ENCODE peak calls at places on chromosomes 1 and 21, in four cellular contexts. W is cardiac muscle cell, N is IMR-90, Z is spleen. A is an unnamed sample.

GRCh38 chr1:94209425-94209824 is 28.0 kb downstream of the ARHGAP29 start:
- DNase-seq in W (peak), N (peak), Z (no peak), A (no peak)

GRCh38 chr1:2778220-2778592 is 23.3 kb downstream of the TTC34 start:
- DNase-seq in W (no peak), N (no peak), Z (peak), A (no peak)

GRCh38 chr1:150696995-150697927 is at the start of gene GOLPH3L:
- DNase-seq in W (peak), N (peak), Z (peak), A (peak)

GRCh38 chr1:185654199-185654951 is 79.8 kb upstream of the HMCN1 start:
- DNase-seq in W (peak), N (peak), Z (no peak), A (no peak)

GRCh38 chr1:94799201-94799600 is 21.0 kb upstream of the SLC44A3 start:
- DNase-seq in W (no peak), N (peak), Z (no peak), A (no peak)

GRCh38 chr1:186689907-186690306 is 9.7 kb upstream of the PTGS2 start:
- DNase-seq in W (no peak), N (no peak), Z (no peak), A (no peak)

GRCh38 chr1:24964811-24965570 is 34.9 kb upstream of the RUNX3 start:
- DNase-seq in W (no peak), N (peak), Z (peak), A (peak)

GRCh38 chr1:229360417-229360816 is 17.6 kb upstream of the CCSAP start:
- DNase-seq in W (no peak), N (no peak), Z (no peak), A (no peak)

GRCh38 chr1:235990376-235990795 is 74.5 kb downstream of the NID1 start:
- DNase-seq in W (peak), N (peak), Z (no peak), A (no peak)

GRCh38 chr21:34938079-34938764 is 110.9 kb downstream of the RUNX1 start:
- DNase-seq in W (peak), N (peak), Z (no peak), A (peak)

GRCh38 chr1:118921994-118922393 is 66.1 kb downstream of the TBX15 start:
- DNase-seq in W (no peak), N (no peak), Z (no peak), A (no peak)

GRCh38 chr1:94481473-94481933 is 60.1 kb downstream of the F3 start:
- DNase-seq in W (peak), N (peak), Z (no peak), A (peak)

GRCh38 chr1:22959545-22960360 is 12.9 kb downstream of the LACTBL1 start:
- DNase-seq in W (no peak), N (no peak), Z (peak), A (no peak)

GRCh38 chr1:116711061-116711582 is 43.1 kb upstream of the CD2 start:
- DNase-seq in W (no peak), N (no peak), Z (no peak), A (no peak)

GRCh38 chr1:109497449-109498160 is 3.7 kb downstream of the CYB561D1 start:
- DNase-seq in W (no peak), N (no peak), Z (no peak), A (no peak)

GRCh38 chr1:19655718-19656080 is 9.0 kb upstream of the HTR6 start:
- DNase-seq in W (no peak), N (no peak), Z (no peak), A (no peak)

GRCh38 chr1:18234790-18235242 is 127.2 kb downstream of the IGSF21 start:
- DNase-seq in W (peak), N (peak), Z (no peak), A (no peak)

GRCh38 chr1:201542166-201543045 is 3.5 kb downstream of the NAV1 start:
- DNase-seq in W (peak), N (peak), Z (no peak), A (peak)

GRCh38 chr1:176795929-176796328 is 333.0 kb downstream of the PAPPA2 start:
- DNase-seq in W (no peak), N (no peak), Z (no peak), A (no peak)

GRCh38 chr21:37210017-37210593 is 57.0 kb downstream of the VPS26C start:
- DNase-seq in W (no peak), N (no peak), Z (no peak), A (no peak)

GRCh38 chr1:109877320-109877771 is 33.3 kb upstream of the CSF1 start:
- DNase-seq in W (peak), N (peak), Z (no peak), A (peak)

GRCh38 chr1:231091853-231092301 is 51.8 kb upstream of the FAM89A start:
- DNase-seq in W (peak), N (peak), Z (no peak), A (no peak)

GRCh38 chr1:100927276-100927675 is 31.4 kb downstream of the SLC30A7 start:
- DNase-seq in W (no peak), N (no peak), Z (no peak), A (no peak)

GRCh38 chr1:192601145-192602048 is 25.8 kb downstream of the RGS1 start:
- DNase-seq in W (no peak), N (peak), Z (no peak), A (no peak)

GRCh38 chr1:206890125-206890637 is 7.1 kb upstream of the IL24 start:
- DNase-seq in W (peak), N (peak), Z (no peak), A (no peak)

GRCh38 chr1:156476501-156477298 is 23.9 kb downstream of the MEF2D start:
- DNase-seq in W (peak), N (peak), Z (no peak), A (peak)

GRCh38 chr1:94298861-94299260 is 61.5 kb upstream of the ARHGAP29 start:
- DNase-seq in W (peak), N (no peak), Z (no peak), A (no peak)

GRCh38 chr1:5990913-5991783 is 1.1 kb downstream of the NPHP4 start:
- DNase-seq in W (peak), N (peak), Z (peak), A (peak)

GRCh38 chr1:115189814-115190541 is 100.7 kb upstream of the TSPAN2 start:
- DNase-seq in W (peak), N (peak), Z (no peak), A (peak)

GRCh38 chr1:119298687-119299086 is 69.9 kb upstream of the HAO2 start:
- DNase-seq in W (peak), N (peak), Z (no peak), A (peak)

GRCh38 chr1:206004821-206005220 is 1.6 kb upstream of the RAB7B start:
- DNase-seq in W (no peak), N (no peak), Z (no peak), A (no peak)

GRCh38 chr1:55185832-55186231 is 29.3 kb downstream of the USP24 start:
- DNase-seq in W (no peak), N (no peak), Z (no peak), A (no peak)

GRCh38 chr1:53584446-53585102 is 125.4 kb downstream of the DMRTB1 start:
- DNase-seq in W (no peak), N (no peak), Z (no peak), A (no peak)

GRCh38 chr1:167130782-167131520 is 37.1 kb downstream of the STYXL2 start:
- DNase-seq in W (no peak), N (no peak), Z (no peak), A (no peak)

GRCh38 chr1:157101196-157101595 is 1.6 kb upstream of the ETV3L start:
- DNase-seq in W (no peak), N (no peak), Z (peak), A (no peak)

GRCh38 chr1:184212649-184213314 is 161.3 kb downstream of the TSEN15 start:
- DNase-seq in W (peak), N (peak), Z (no peak), A (peak)

GRCh38 chr1:155272466-155273133 is 704 bp downstream of the CLK2 start:
- DNase-seq in W (peak), N (peak), Z (no peak), A (peak)

GRCh38 chr1:12035306-12035705 is 16.0 kb downstream of the MIIP start:
- DNase-seq in W (peak), N (no peak), Z (no peak), A (no peak)

GRCh38 chr21:30166171-30166570 is 434 bp downstream of the CLDN17 start:
- DNase-seq in W (no peak), N (no peak), Z (no peak), A (no peak)

GRCh38 chr21:30168086-30168485 is 1.5 kb upstream of the CLDN17 start:
- DNase-seq in W (no peak), N (no peak), Z (no peak), A (no peak)

GRCh38 chr21:30166705-30167104 is at the start of gene CLDN17:
- DNase-seq in W (no peak), N (no peak), Z (no peak), A (no peak)

GRCh38 chr21:30164796-30165195 is 1.8 kb downstream of the CLDN17 start:
- DNase-seq in W (no peak), N (no peak), Z (no peak), A (no peak)
- TF ChIP-seq CTCF in W (no peak), N (no peak), Z (no peak), A (no peak)

GRCh38 chr1:212236664-212237220 is 48.5 kb upstream of the PPP2R5A start:
- DNase-seq in W (no peak), N (no peak), Z (no peak), A (no peak)

GRCh38 chr1:212233321-212233720 is 51.9 kb upstream of the PPP2R5A start:
- DNase-seq in W (no peak), N (no peak), Z (no peak), A (no peak)

GRCh38 chr1:212235848-212236247 is 49.4 kb upstream of the PPP2R5A start:
- DNase-seq in W (no peak), N (no peak), Z (no peak), A (no peak)

GRCh38 chr1:212232020-212232570 is 53.1 kb upstream of the PPP2R5A start:
- DNase-seq in W (no peak), N (no peak), Z (no peak), A (no peak)

GRCh38 chr1:212234431-212235298 is 50.5 kb upstream of the PPP2R5A start:
- DNase-seq in W (peak), N (peak), Z (no peak), A (peak)
- H3K4me3 ChIP-seq in W (no peak), N (no peak), Z (no peak), A (no peak)

GRCh38 chr1:41799205-41799604 is 119.5 kb downstream of the HIVEP3 start:
- DNase-seq in W (no peak), N (no peak), Z (no peak), A (no peak)

GRCh38 chr1:41800237-41800902 is 118.4 kb downstream of the HIVEP3 start:
- DNase-seq in W (peak), N (no peak), Z (no peak), A (no peak)

GRCh38 chr1:41802532-41803501 is 115.9 kb downstream of the HIVEP3 start:
- DNase-seq in W (no peak), N (no peak), Z (peak), A (no peak)

GRCh38 chr1:41803656-41804055 is 115.1 kb downstream of the HIVEP3 start:
- DNase-seq in W (no peak), N (no peak), Z (no peak), A (no peak)

GRCh38 chr1:41799723-41800122 is 119.0 kb downstream of the HIVEP3 start:
- DNase-seq in W (peak), N (peak), Z (no peak), A (no peak)
- TF ChIP-seq CTCF in W (no peak), N (no peak), Z (no peak), A (no peak)

GRCh38 chr1:226135059-226135651 is 51.4 kb downstream of the ACBD3 start:
- DNase-seq in W (peak), N (no peak), Z (peak), A (no peak)

GRCh38 chr1:226132731-226133503 is 53.6 kb downstream of the ACBD3 start:
- DNase-seq in W (no peak), N (no peak), Z (peak), A (no peak)

GRCh38 chr1:226134170-226135058 is 52.1 kb downstream of the ACBD3 start:
- DNase-seq in W (no peak), N (no peak), Z (peak), A (no peak)

GRCh38 chr1:226131639-226132038 is 54.9 kb downstream of the ACBD3 start:
- DNase-seq in W (no peak), N (no peak), Z (peak), A (no peak)

GRCh38 chr1:226133504-226134123 is 52.9 kb downstream of the ACBD3 start:
- DNase-seq in W (no peak), N (no peak), Z (peak), A (no peak)
- H3K4me3 ChIP-seq in W (no peak), N (no peak), Z (no peak), A (no peak)

DNA sequence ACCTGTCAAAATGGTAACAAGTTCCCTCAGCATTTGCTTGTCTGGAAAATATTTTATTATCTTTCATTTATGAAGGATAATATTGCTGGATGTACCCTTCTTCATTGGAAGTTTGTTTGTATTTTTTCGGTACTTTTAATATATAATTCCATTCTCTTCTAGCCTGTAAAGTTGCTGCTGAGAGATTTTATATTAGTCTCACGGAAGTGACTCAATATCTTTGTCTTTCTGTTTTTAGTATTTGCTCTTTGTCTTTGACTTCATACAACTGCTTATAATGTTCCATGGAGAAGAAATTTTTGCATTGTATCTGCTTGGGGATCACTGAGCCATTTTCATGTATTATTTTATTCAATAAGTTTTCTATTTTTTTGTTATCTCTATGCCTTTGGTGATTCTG is 1777.5 kb downstream of the BRINP3 start:
- DNase-seq in W (no peak), N (no peak), Z (no peak), A (no peak)
- TF ChIP-seq CTCF in W (no peak), N (no peak), Z (no peak), A (no peak)

GRCh38 chr1:39086386-39087108 is 60.4 kb downstream of the NDUFS5 start:
- DNase-seq in W (no peak), N (peak), Z (no peak), A (no peak)

GRCh38 chr1:39082811-39083576 is 56.8 kb downstream of the NDUFS5 start:
- DNase-seq in W (no peak), N (no peak), Z (no peak), A (no peak)

GRCh38 chr1:39087109-39087834 is 61.1 kb downstream of the NDUFS5 start:
- DNase-seq in W (peak), N (peak), Z (no peak), A (peak)

GRCh38 chr1:39084191-39084590 is 58.0 kb downstream of the NDUFS5 start:
- DNase-seq in W (no peak), N (no peak), Z (peak), A (no peak)

GRCh38 chr1:39085174-39085573 is 59.0 kb downstream of the NDUFS5 start:
- DNase-seq in W (no peak), N (no peak), Z (no peak), A (no peak)
- H3K4me3 ChIP-seq in W (no peak), N (no peak), Z (no peak), A (no peak)